ENCODE peak calls at places on chromosomes 13 and 19, in ten cellular contexts. K, V, P, Q, A, O, W, T, H and S are unnamed samples.

GRCh38 chr13:73991884-73992283 is 142.3 kb downstream of the KLF12 start:
- DNase-seq in K (no peak), V (no peak), P (no peak), Q (no peak), A (no peak), O (no peak), W (no peak), T (no peak), H (no peak), S (no peak)

GRCh38 chr19:32857584-32857983 is 12.0 kb downstream of the SLC7A9 start:
- DNase-seq in K (no peak), V (no peak), P (no peak), Q (no peak), A (no peak), O (no peak), W (no peak), T (no peak), H (no peak), S (no peak)

GRCh38 chr13:110826861-110827672 is 87.8 kb downstream of the ANKRD10 start:
- DNase-seq in K (no peak), V (no peak), P (no peak), Q (no peak), A (no peak), O (no peak), W (no peak), T (no peak), H (no peak), S (no peak)

GRCh38 chr19:6501740-6502648 is at the start of gene TUBB4A:
- DNase-seq in K (no peak), V (no peak), P (no peak), Q (no peak), A (no peak), O (no peak), W (peak), T (peak), H (peak), S (peak)

GRCh38 chr13:39347926-39348901 is 254.8 kb downstream of the LHFPL6 start:
- DNase-seq in K (no peak), V (no peak), P (no peak), Q (no peak), A (no peak), O (no peak), W (no peak), T (no peak), H (no peak), S (peak)

GRCh38 chr13:39263033-39263432 is 224.8 kb downstream of the NHLRC3 start:
- DNase-seq in K (peak), V (no peak), P (peak), Q (no peak), A (no peak), O (peak), W (no peak), T (peak), H (no peak), S (peak)

GRCh38 chr13:69423844-69424243 is 683.8 kb upstream of the ATXN8OS start:
- DNase-seq in K (no peak), V (no peak), P (no peak), Q (no peak), A (no peak), O (no peak), W (no peak), T (no peak), H (no peak), S (no peak)

GRCh38 chr19:40054632-40055031 is 1.4 kb downstream of the ZNF780B start:
- DNase-seq in K (no peak), V (no peak), P (no peak), Q (no peak), A (no peak), O (no peak), W (no peak), T (no peak), H (no peak), S (no peak)

GRCh38 chr19:2495130-2495641 is 19.3 kb downstream of the GADD45B start:
- DNase-seq in K (peak), V (no peak), P (peak), Q (no peak), A (no peak), O (no peak), W (no peak), T (no peak), H (no peak), S (no peak)

GRCh38 chr13:75985132-75985531 is 349.0 kb downstream of the LMO7 start:
- DNase-seq in K (no peak), V (no peak), P (no peak), Q (no peak), A (no peak), O (no peak), W (no peak), T (no peak), H (no peak), S (no peak)

GRCh38 chr19:18650468-18651001 is 13.7 kb downstream of the KLHL26 start:
- DNase-seq in K (peak), V (no peak), P (peak), Q (no peak), A (no peak), O (no peak), W (no peak), T (no peak), H (no peak), S (peak)

GRCh38 chr19:1284293-1284978 is 1.2 kb upstream of the EFNA2 start:
- DNase-seq in K (no peak), V (no peak), P (peak), Q (no peak), A (no peak), O (no peak), W (no peak), T (no peak), H (no peak), S (no peak)

GRCh38 chr19:16161848-16162247 is 11.5 kb downstream of the CIB3 start:
- DNase-seq in K (peak), V (no peak), P (no peak), Q (no peak), A (no peak), O (no peak), W (no peak), T (no peak), H (no peak), S (no peak)

GRCh38 chr13:23365652-23366051 is 67.8 kb downstream of the SACS start:
- DNase-seq in K (no peak), V (no peak), P (no peak), Q (no peak), A (no peak), O (no peak), W (no peak), T (no peak), H (no peak), S (no peak)

GRCh38 chr13:97456047-97456446 is 22.1 kb downstream of the RAP2A start:
- DNase-seq in K (no peak), V (no peak), P (no peak), Q (no peak), A (no peak), O (no peak), W (no peak), T (no peak), H (no peak), S (no peak)

GRCh38 chr13:38575427-38575826 is 111.5 kb upstream of the FREM2 start:
- DNase-seq in K (no peak), V (no peak), P (no peak), Q (no peak), A (no peak), O (no peak), W (no peak), T (no peak), H (no peak), S (no peak)

GRCh38 chr13:43908156-43909126 is 28.7 kb downstream of the LACC1 start:
- DNase-seq in K (peak), V (no peak), P (no peak), Q (no peak), A (peak), O (no peak), W (no peak), T (no peak), H (no peak), S (no peak)

GRCh38 chr13:30718661-30719520 is 16.5 kb upstream of the ALOX5AP start:
- DNase-seq in K (peak), V (no peak), P (no peak), Q (no peak), A (no peak), O (no peak), W (no peak), T (no peak), H (no peak), S (no peak)

GRCh38 chr19:31831421-31831820 is 482.2 kb upstream of the TSHZ3 start:
- DNase-seq in K (no peak), V (no peak), P (no peak), Q (no peak), A (no peak), O (no peak), W (no peak), T (no peak), H (no peak), S (no peak)